ENCODE peak calls at places on chromosome 21, in nine cellular contexts. One of them, this sample, is unnamed.
A peak's percentile ranks its signal among the peaks of the same experiment; 100 is the strongest.

GRCh38 chr21:34996304-34997081 is 52.6 kb downstream of the RUNX1 start:
- DNase-seq in AG04450: no peak
- DNase-seq in CD8-positive, alpha-beta T cell: no peak
- DNase-seq in kidney: no peak
- DNase-seq in upper lobe of right lung: peak; percentile 73
- DNase-seq in CD4-positive, alpha-beta T cell: no peak
- DNase-seq in psoas muscle: no peak
- DNase-seq in tibial nerve: no peak
- DNase-seq in adrenal gland: no peak
- DNase-seq in this sample: no peak

GRCh38 chr21:32733356-32733755 is 5.5 kb upstream of the SYNJ1 start:
- DNase-seq in AG04450: no peak
- DNase-seq in kidney: no peak
- DNase-seq in upper lobe of right lung: no peak
- DNase-seq in CD8-positive, alpha-beta T cell: no peak
- DNase-seq in CD4-positive, alpha-beta T cell: no peak
- DNase-seq in psoas muscle: no peak
- DNase-seq in adrenal gland: no peak
- DNase-seq in tibial nerve: no peak
- DNase-seq in this sample: no peak

GRCh38 chr21:24658016-24658415 is 949.3 kb downstream of the MRPL39 start:
- DNase-seq in adrenal gland: no peak
- DNase-seq in upper lobe of right lung: no peak
- DNase-seq in CD8-positive, alpha-beta T cell: no peak
- DNase-seq in tibial nerve: no peak
- DNase-seq in CD4-positive, alpha-beta T cell: no peak
- DNase-seq in psoas muscle: no peak
- DNase-seq in AG04450: no peak
- DNase-seq in kidney: no peak
- DNase-seq in this sample: no peak

GRCh38 chr21:26965567-26966359 is 1.1 kb downstream of the ADAMTS5 start:
- DNase-seq in CD8-positive, alpha-beta T cell: no peak
- DNase-seq in upper lobe of right lung: peak; percentile 67
- DNase-seq in psoas muscle: peak; percentile 79
- DNase-seq in CD4-positive, alpha-beta T cell: no peak
- DNase-seq in tibial nerve: no peak
- DNase-seq in adrenal gland: no peak
- DNase-seq in kidney: peak; percentile 87
- DNase-seq in AG04450: no peak
- DNase-seq in this sample: no peak

GRCh38 chr21:17542371-17542992 is 29.6 kb downstream of the CXADR start:
- DNase-seq in kidney: no peak
- DNase-seq in CD8-positive, alpha-beta T cell: no peak
- DNase-seq in tibial nerve: no peak
- DNase-seq in upper lobe of right lung: no peak
- DNase-seq in psoas muscle: no peak
- DNase-seq in CD4-positive, alpha-beta T cell: no peak
- DNase-seq in AG04450: no peak
- DNase-seq in adrenal gland: no peak
- DNase-seq in this sample: no peak

GRCh38 chr21:31387560-31388186 is 43.6 kb upstream of the TIAM1 start:
- DNase-seq in CD8-positive, alpha-beta T cell: no peak
- DNase-seq in psoas muscle: no peak
- DNase-seq in CD4-positive, alpha-beta T cell: no peak
- DNase-seq in upper lobe of right lung: no peak
- DNase-seq in kidney: no peak
- DNase-seq in adrenal gland: no peak
- DNase-seq in AG04450: no peak
- DNase-seq in tibial nerve: no peak
- DNase-seq in this sample: no peak

GRCh38 chr21:34889537-34890257 is 159.4 kb downstream of the RUNX1 start:
- DNase-seq in tibial nerve: peak; percentile 47
- DNase-seq in psoas muscle: peak; percentile 87
- DNase-seq in CD4-positive, alpha-beta T cell: peak; percentile 60
- DNase-seq in upper lobe of right lung: peak; percentile 93
- DNase-seq in CD8-positive, alpha-beta T cell: peak; percentile 60
- DNase-seq in adrenal gland: peak; percentile 65
- DNase-seq in kidney: peak; percentile 93
- DNase-seq in AG04450: no peak
- DNase-seq in this sample: peak; percentile 16

GRCh38 chr21:41847066-41847804 is 31.9 kb downstream of the PRDM15 start:
- DNase-seq in AG04450: no peak
- DNase-seq in CD8-positive, alpha-beta T cell: no peak
- DNase-seq in CD4-positive, alpha-beta T cell: no peak
- DNase-seq in adrenal gland: no peak
- DNase-seq in upper lobe of right lung: peak; percentile 57
- DNase-seq in kidney: no peak
- DNase-seq in psoas muscle: no peak
- DNase-seq in tibial nerve: no peak
- DNase-seq in this sample: peak; percentile 44

GRCh38 chr21:42569732-42570301 is 56.2 kb downstream of the SLC37A1 start:
- DNase-seq in CD8-positive, alpha-beta T cell: no peak
- DNase-seq in kidney: peak; percentile 58
- DNase-seq in adrenal gland: peak; percentile 46
- DNase-seq in upper lobe of right lung: peak; percentile 75
- DNase-seq in AG04450: no peak
- DNase-seq in tibial nerve: no peak
- DNase-seq in CD4-positive, alpha-beta T cell: no peak
- DNase-seq in psoas muscle: peak; percentile 21
- DNase-seq in this sample: peak; percentile 6

GRCh38 chr21:15241997-15242767 is 177.4 kb upstream of the NRIP1 start:
- DNase-seq in CD8-positive, alpha-beta T cell: no peak
- DNase-seq in tibial nerve: no peak
- DNase-seq in psoas muscle: no peak
- DNase-seq in AG04450: no peak
- DNase-seq in upper lobe of right lung: no peak
- DNase-seq in kidney: no peak
- DNase-seq in adrenal gland: no peak
- DNase-seq in CD4-positive, alpha-beta T cell: no peak
- DNase-seq in this sample: no peak

GRCh38 chr21:36499578-36500471 is 19.9 kb upstream of the CLDN14 start:
- DNase-seq in psoas muscle: peak; percentile 77
- DNase-seq in CD4-positive, alpha-beta T cell: no peak
- DNase-seq in tibial nerve: no peak
- DNase-seq in adrenal gland: peak; percentile 52
- DNase-seq in CD8-positive, alpha-beta T cell: no peak
- DNase-seq in AG04450: no peak
- DNase-seq in upper lobe of right lung: peak; percentile 70
- DNase-seq in kidney: peak; percentile 86
- DNase-seq in this sample: no peak

GRCh38 chr21:32562426-32562825 is 22.9 kb downstream of the TCP10L start:
- DNase-seq in CD8-positive, alpha-beta T cell: peak; percentile 7
- DNase-seq in psoas muscle: no peak
- DNase-seq in CD4-positive, alpha-beta T cell: no peak
- DNase-seq in upper lobe of right lung: no peak
- DNase-seq in AG04450: no peak
- DNase-seq in tibial nerve: no peak
- DNase-seq in adrenal gland: peak; percentile 74
- DNase-seq in kidney: no peak
- DNase-seq in this sample: no peak

GRCh38 chr21:33884361-33885157 is 31.0 kb downstream of the ATP5PO start:
- DNase-seq in tibial nerve: no peak
- DNase-seq in kidney: no peak
- DNase-seq in adrenal gland: no peak
- DNase-seq in CD4-positive, alpha-beta T cell: no peak
- DNase-seq in AG04450: no peak
- DNase-seq in CD8-positive, alpha-beta T cell: no peak
- DNase-seq in upper lobe of right lung: no peak
- DNase-seq in psoas muscle: no peak
- DNase-seq in this sample: no peak

GRCh38 chr21:41663805-41664788 is 102.8 kb downstream of the RIPK4 start:
- DNase-seq in AG04450: no peak
- DNase-seq in psoas muscle: no peak
- DNase-seq in upper lobe of right lung: no peak
- DNase-seq in CD8-positive, alpha-beta T cell: no peak
- DNase-seq in CD4-positive, alpha-beta T cell: no peak
- DNase-seq in tibial nerve: no peak
- DNase-seq in adrenal gland: peak; percentile 56
- DNase-seq in kidney: no peak
- DNase-seq in this sample: no peak

GRCh38 chr21:41711416-41712023 is 55.3 kb downstream of the RIPK4 start:
- DNase-seq in psoas muscle: peak; percentile 12
- DNase-seq in adrenal gland: no peak
- DNase-seq in tibial nerve: no peak
- DNase-seq in AG04450: no peak
- DNase-seq in upper lobe of right lung: no peak
- DNase-seq in CD4-positive, alpha-beta T cell: no peak
- DNase-seq in CD8-positive, alpha-beta T cell: no peak
- DNase-seq in kidney: peak; percentile 49
- DNase-seq in this sample: no peak

GRCh38 chr21:33039542-33039941 is 13.8 kb downstream of the OLIG2 start:
- DNase-seq in adrenal gland: no peak
- DNase-seq in CD4-positive, alpha-beta T cell: no peak
- DNase-seq in AG04450: no peak
- DNase-seq in tibial nerve: peak; percentile 43
- DNase-seq in CD8-positive, alpha-beta T cell: no peak
- DNase-seq in psoas muscle: no peak
- DNase-seq in kidney: no peak
- DNase-seq in upper lobe of right lung: no peak
- DNase-seq in this sample: peak; percentile 67

GRCh38 chr21:14699433-14700410 is 153.6 kb upstream of the SAMSN1 start:
- DNase-seq in adrenal gland: no peak
- DNase-seq in CD4-positive, alpha-beta T cell: no peak
- DNase-seq in tibial nerve: no peak
- DNase-seq in psoas muscle: no peak
- DNase-seq in CD8-positive, alpha-beta T cell: no peak
- DNase-seq in upper lobe of right lung: no peak
- DNase-seq in kidney: no peak
- DNase-seq in AG04450: no peak
- DNase-seq in this sample: no peak

GRCh38 chr21:25396135-25396711 is 211.1 kb downstream of the MRPL39 start:
- DNase-seq in CD8-positive, alpha-beta T cell: no peak
- DNase-seq in AG04450: no peak
- DNase-seq in CD4-positive, alpha-beta T cell: no peak
- DNase-seq in adrenal gland: no peak
- DNase-seq in psoas muscle: no peak
- DNase-seq in kidney: no peak
- DNase-seq in tibial nerve: no peak
- DNase-seq in upper lobe of right lung: no peak
- DNase-seq in this sample: no peak

GRCh38 chr21:45860493-45861155 is 120.9 kb upstream of the COL6A1 start:
- DNase-seq in adrenal gland: peak; percentile 29
- DNase-seq in upper lobe of right lung: no peak
- DNase-seq in CD8-positive, alpha-beta T cell: no peak
- DNase-seq in CD4-positive, alpha-beta T cell: no peak
- DNase-seq in psoas muscle: no peak
- DNase-seq in AG04450: no peak
- DNase-seq in tibial nerve: no peak
- DNase-seq in kidney: peak; percentile 32
- DNase-seq in this sample: no peak
- H3K27ac ChIP-seq in adrenal gland: no peak overlapping the region
- H3K27ac ChIP-seq in upper lobe of right lung: no peak overlapping the region
- H3K27ac ChIP-seq in CD8-positive, alpha-beta T cell: no peak overlapping the region
- H3K27ac ChIP-seq in CD4-positive, alpha-beta T cell: no peak overlapping the region
- H3K27ac ChIP-seq in psoas muscle: no peak overlapping the region
- H3K27ac ChIP-seq in AG04450: no peak overlapping the region
- H3K27ac ChIP-seq in tibial nerve: no peak overlapping the region
- H3K27ac ChIP-seq in kidney: no peak overlapping the region
- H3K27ac ChIP-seq in this sample: no peak overlapping the region

GRCh38 chr21:44485796-44486195 is 30.5 kb downstream of the LRRC3 start:
- DNase-seq in CD8-positive, alpha-beta T cell: no peak
- DNase-seq in psoas muscle: no peak
- DNase-seq in AG04450: no peak
- DNase-seq in upper lobe of right lung: no peak
- DNase-seq in kidney: no peak
- DNase-seq in CD4-positive, alpha-beta T cell: no peak
- DNase-seq in adrenal gland: no peak
- DNase-seq in tibial nerve: no peak
- DNase-seq in this sample: no peak
- TF ChIP-seq CTCF in CD8-positive, alpha-beta T cell: no peak
- TF ChIP-seq CTCF in psoas muscle: no peak
- TF ChIP-seq CTCF in AG04450: no peak
- TF ChIP-seq CTCF in upper lobe of right lung: no peak
- TF ChIP-seq CTCF in kidney: no peak
- TF ChIP-seq CTCF in CD4-positive, alpha-beta T cell: no peak
- TF ChIP-seq CTCF in adrenal gland: no peak
- TF ChIP-seq CTCF in tibial nerve: no peak
- TF ChIP-seq CTCF in this sample: no peak

DNA sequence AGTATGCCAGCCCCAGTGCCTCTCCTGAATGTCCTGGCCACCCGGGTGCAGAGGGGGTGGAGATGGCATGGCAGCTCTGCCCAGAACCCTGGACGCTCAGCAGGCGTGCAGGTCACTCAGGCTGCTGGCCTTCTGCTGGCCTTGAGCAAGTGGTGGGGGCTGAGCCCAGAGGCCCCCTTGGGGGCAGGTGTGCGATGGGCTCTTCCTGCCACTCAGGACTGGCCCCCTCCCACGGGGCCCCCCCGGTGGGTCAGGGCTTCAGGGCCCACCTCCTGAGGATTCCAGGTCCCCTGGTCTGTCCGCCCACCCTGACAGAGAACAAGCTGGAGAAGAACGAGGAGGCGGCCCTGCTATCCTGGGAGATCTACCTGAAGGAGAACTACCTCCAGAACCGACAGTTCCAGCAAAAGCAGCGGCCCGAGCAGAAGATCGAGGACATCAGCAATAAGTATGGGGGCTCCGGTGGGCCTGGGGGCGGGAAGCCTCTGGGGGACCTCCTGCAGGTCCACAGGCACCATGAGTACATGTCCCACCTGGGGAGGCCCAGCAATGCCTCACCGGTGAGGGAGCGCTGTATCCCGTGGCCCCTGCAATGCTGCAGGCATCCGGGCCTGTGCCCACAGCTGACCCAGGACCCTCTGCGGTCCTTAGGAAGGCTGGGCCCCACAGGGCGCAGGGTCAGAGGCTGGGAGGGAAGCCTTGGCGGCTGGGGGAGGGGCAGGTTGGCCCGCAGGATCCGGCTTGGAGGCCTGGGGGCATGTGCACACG is 37.0 kb upstream of the LRRC3 start:
- DNase-seq in tibial nerve: no peak
- DNase-seq in CD8-positive, alpha-beta T cell: no peak
- DNase-seq in CD4-positive, alpha-beta T cell: no peak
- DNase-seq in psoas muscle: no peak
- DNase-seq in AG04450: no peak
- DNase-seq in kidney: peak; percentile 60
- DNase-seq in upper lobe of right lung: peak; percentile 50
- DNase-seq in adrenal gland: no peak
- DNase-seq in this sample: peak; percentile 5
- H3K9me3 ChIP-seq in tibial nerve: no peaks in the 10 kb centered on the region
- H3K9me3 ChIP-seq in CD8-positive, alpha-beta T cell: no peaks in the 10 kb centered on the region
- H3K9me3 ChIP-seq in CD4-positive, alpha-beta T cell: no peaks in the 10 kb centered on the region
- H3K9me3 ChIP-seq in psoas muscle: no peaks in the 10 kb centered on the region
- H3K9me3 ChIP-seq in AG04450: peaks cover 89% of the 10 kb centered on the region
- H3K9me3 ChIP-seq in kidney: no peaks in the 10 kb centered on the region
- H3K9me3 ChIP-seq in upper lobe of right lung: no peaks in the 10 kb centered on the region
- H3K9me3 ChIP-seq in adrenal gland: no peaks in the 10 kb centered on the region
- H3K9me3 ChIP-seq in this sample: peaks cover 8% of the 10 kb centered on the region

DNA sequence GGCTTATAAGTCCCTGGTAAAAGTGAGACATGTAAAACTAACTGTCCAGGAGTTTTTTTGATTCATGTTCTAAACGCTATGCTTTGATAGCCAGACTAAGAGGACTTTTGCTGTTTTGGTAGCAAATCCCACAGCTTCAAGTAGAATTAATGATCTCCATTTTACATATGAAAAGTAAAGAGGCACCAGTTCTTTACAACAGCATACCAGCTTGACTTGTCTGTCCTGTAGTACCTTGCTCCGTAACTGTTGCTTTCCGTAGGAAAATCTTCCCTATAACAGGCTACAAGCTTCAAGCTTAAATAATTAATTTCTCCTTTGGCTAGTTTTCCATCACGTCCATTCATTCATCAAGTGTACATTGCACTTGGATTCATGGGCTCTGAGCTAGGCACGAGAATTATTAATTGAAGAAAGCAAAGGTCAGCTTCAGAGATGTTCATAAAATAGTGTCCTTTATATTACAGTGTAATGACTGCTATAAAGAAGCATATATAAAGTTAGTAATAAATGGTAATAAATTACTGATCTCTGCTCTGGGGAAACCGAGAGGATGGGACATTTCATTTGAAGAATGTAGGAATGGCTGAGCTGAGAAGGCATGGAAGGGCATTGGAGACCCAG is 29.2 kb downstream of the B3GALT5 start:
- DNase-seq in CD4-positive, alpha-beta T cell: no peak
- DNase-seq in tibial nerve: no peak
- DNase-seq in psoas muscle: no peak
- DNase-seq in kidney: no peak
- DNase-seq in upper lobe of right lung: no peak
- DNase-seq in adrenal gland: no peak
- DNase-seq in CD8-positive, alpha-beta T cell: no peak
- DNase-seq in AG04450: no peak
- DNase-seq in this sample: no peak
- H3K27ac ChIP-seq in CD4-positive, alpha-beta T cell: no peak overlapping the region
- H3K27ac ChIP-seq in tibial nerve: no peak overlapping the region
- H3K27ac ChIP-seq in psoas muscle: no peak overlapping the region
- H3K27ac ChIP-seq in kidney: no peak overlapping the region
- H3K27ac ChIP-seq in upper lobe of right lung: no peak overlapping the region
- H3K27ac ChIP-seq in adrenal gland: no peak overlapping the region
- H3K27ac ChIP-seq in CD8-positive, alpha-beta T cell: no peak overlapping the region
- H3K27ac ChIP-seq in AG04450: no peak overlapping the region
- H3K27ac ChIP-seq in this sample: no peak overlapping the region